ENCODE peak calls at places on chromosomes 12 and 14, in nine cellular contexts. Q, M, N, P, D, A, Y, R and U are unnamed samples.

GRCh38 chr12:10016881-10017280 is 6.5 kb downstream of the CLEC12B start:
- DNase-seq in R (no peak), A (no peak), P (no peak), Y (no peak), Q (no peak), N (no peak), D (peak; percentile 35), M (no peak), U (no peak)

GRCh38 chr12:122106891-122107660 is 28.5 kb downstream of the MLXIP start:
- DNase-seq in A (peak; percentile 66), Q (no peak), R (no peak), P (peak; percentile 88), D (peak; percentile 92), N (no peak), Y (peak; percentile 55), M (no peak), U (no peak)

GRCh38 chr14:37985826-37986470 is 221.8 kb upstream of the SSTR1 start:
- DNase-seq in M (no peak), N (no peak), Y (peak; percentile 44), A (no peak), P (peak; percentile 44), R (no peak), D (peak; percentile 13), Q (peak; percentile 45), U (peak; percentile 53)

GRCh38 chr14:48536318-48536717 is 860.9 kb upstream of the MDGA2 start:
- DNase-seq in P (no peak), N (no peak), R (no peak), D (no peak), M (no peak), Q (no peak), Y (no peak), A (no peak), U (no peak)

GRCh38 chr12:123071401-123072304 is 79.2 kb downstream of the PITPNM2 start:
- DNase-seq in R (no peak), A (peak; percentile 59), M (no peak), P (no peak), Q (no peak), N (no peak), D (no peak), Y (no peak), U (no peak)

GRCh38 chr12:4908694-4909396 is 860 bp upstream of the KCNA1 start:
- DNase-seq in N (no peak), Q (no peak), Y (no peak), M (no peak), A (no peak), D (peak; percentile 36), P (no peak), R (no peak), U (no peak)

GRCh38 chr14:100039903-100040302 is 25.3 kb upstream of the EVL start:
- DNase-seq in N (no peak), M (no peak), D (no peak), A (no peak), Q (no peak), Y (no peak), R (no peak), P (no peak), U (no peak)

GRCh38 chr14:39499514-39499913 is 67.3 kb upstream of the FBXO33 start:
- DNase-seq in Q (no peak), N (no peak), M (no peak), D (no peak), P (no peak), A (no peak), Y (no peak), R (no peak), U (no peak)

GRCh38 chr14:76842414-76842813 is 16.2 kb downstream of the LRRC74A start:
- DNase-seq in Y (no peak), P (no peak), M (no peak), Q (no peak), A (no peak), R (no peak), D (no peak), N (no peak), U (no peak)

GRCh38 chr14:46574976-46575375 is 76.6 kb downstream of the RPL10L start:
- DNase-seq in D (no peak), N (no peak), P (no peak), M (no peak), Y (no peak), Q (no peak), A (no peak), R (no peak), U (no peak)

GRCh38 chr14:44960146-44960545 is 1.6 kb downstream of the KLHL28 start:
- DNase-seq in P (no peak), A (no peak), D (peak; percentile 29), R (no peak), N (no peak), Y (no peak), M (no peak), Q (no peak), U (no peak)

DNA sequence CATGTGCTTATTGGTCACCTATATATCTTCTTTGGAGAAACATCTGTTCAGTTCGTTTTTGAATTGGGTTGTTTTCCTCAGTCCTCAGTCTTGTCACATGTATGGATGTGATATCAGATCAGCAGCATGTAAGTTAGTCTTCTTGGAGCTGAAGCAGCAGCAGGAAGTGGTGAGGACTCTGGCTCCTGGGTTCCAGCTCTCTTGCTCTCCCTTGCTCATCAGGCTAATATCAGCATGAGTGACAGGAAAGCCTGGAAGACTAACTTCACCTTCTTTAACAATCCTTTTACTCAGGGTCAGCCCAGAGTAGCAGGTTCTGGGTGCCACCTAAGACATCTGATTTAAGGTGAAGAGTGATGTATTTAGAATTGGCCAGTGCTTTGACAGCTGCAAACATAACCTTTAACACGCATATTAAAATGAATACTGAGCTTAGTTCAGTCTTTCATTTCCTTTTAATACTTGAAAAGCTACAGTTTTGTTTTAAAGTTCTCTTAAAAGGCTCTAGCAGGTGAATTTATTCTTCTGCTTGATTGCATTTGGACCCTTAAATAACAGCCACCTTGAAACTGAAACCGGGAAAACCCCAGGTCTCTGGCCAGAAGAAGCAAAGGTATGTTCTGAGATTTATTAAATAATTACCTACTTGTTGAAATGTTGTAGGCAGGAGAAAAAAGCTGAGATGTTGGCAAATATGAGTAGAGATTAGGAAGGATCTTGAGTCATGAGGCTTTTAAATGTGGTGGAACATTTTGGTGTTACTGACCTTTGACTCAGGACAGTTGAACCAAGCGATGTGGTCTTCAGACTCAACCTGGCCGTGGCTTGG is 54.3 kb downstream of the DRAM1 start:
- DNase-seq in P (no peak), A (no peak), M (no peak), D (no peak), Y (no peak), R (no peak), Q (peak; percentile 74), N (no peak), U (no peak)
- H3K4me3 ChIP-seq in P (no peak overlapping the region), A (no peak overlapping the region), M (no peak overlapping the region), D (no peak overlapping the region), Y (no peak overlapping the region), R (no peak overlapping the region), Q (peak overlapping the region; percentile 26), N (no peak overlapping the region), U (no peak overlapping the region)

GRCh38 chr12:111636209-111636928 is 37.3 kb upstream of the ATXN2 start:
- DNase-seq in D (peak; percentile 82), A (peak; percentile 55), M (peak; percentile 91), N (peak; percentile 39), P (peak; percentile 28), Q (no peak), Y (peak; percentile 78), R (no peak), U (no peak)
- H3K4me3 ChIP-seq in D (no peak overlapping the region), A (peak overlapping the region; percentile 32), M (no peak overlapping the region), N (no peak overlapping the region), P (peak overlapping the region; percentile 2), Q (no peak overlapping the region), Y (no peak overlapping the region), R (peak overlapping the region; percentile 4), U (no peak overlapping the region)

GRCh38 chr12:120979220-120979861 is 998 bp downstream of the HNF1A start:
- DNase-seq in M (no peak), Q (no peak), R (no peak), D (no peak), Y (no peak), A (no peak), N (no peak), P (no peak), U (no peak)

GRCh38 chr12:120978296-120979219 is at the start of gene HNF1A:
- DNase-seq in D (no peak), P (peak; percentile 75), N (no peak), R (no peak), A (no peak), Q (no peak), M (no peak), Y (no peak), U (no peak)

GRCh38 chr12:120981407-120981921 is 3.1 kb downstream of the HNF1A start:
- DNase-seq in M (no peak), N (no peak), D (no peak), A (no peak), Y (no peak), Q (no peak), P (no peak), R (no peak), U (no peak)

GRCh38 chr12:120980800-120981368 is 2.5 kb downstream of the HNF1A start:
- DNase-seq in P (peak; percentile 82), Q (no peak), R (no peak), Y (no peak), A (no peak), N (no peak), D (no peak), M (no peak), U (no peak)

DNA sequence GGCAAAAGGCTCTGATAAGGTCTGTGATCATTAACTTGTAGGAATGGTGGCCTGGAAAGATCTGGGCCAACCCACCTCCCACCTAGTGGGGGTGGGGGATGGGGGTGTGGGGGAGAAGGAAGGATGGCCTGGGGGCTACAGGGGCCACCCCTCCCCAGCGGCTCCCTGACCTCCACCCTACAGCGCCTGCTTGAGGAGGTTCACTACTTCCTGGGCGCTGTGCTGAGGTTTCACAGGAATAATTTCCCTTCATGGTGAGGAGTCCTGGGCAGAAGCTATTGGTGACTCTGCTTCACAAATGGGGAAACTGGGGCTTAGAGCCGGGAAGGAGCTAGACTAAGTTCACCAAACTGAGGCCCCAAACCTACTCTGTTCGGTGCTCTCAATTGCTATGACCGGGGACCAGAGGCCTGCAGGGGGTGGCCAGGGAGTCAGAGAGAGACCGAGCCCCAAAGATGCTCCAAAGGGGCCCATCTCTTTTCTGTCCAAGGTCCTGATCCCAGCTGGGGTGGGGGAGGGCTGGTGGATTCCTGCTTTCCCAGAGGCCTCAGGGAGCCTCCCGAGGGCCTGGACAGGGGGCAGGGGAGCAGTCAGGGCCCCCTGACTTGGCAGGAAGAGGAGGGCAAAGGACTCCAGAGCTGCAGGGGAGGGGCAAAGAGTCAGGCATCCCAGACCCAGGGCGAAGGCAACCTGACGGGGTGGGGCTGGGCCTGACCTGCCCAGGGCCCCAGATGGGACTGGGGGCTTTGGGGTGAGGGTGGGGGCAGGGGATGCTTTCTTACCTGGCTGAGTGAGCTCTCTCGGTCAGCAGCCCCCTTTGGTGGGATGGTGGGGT is 1.7 kb downstream of the HNF1A start:
- DNase-seq in A (no peak), Q (no peak), P (no peak), M (no peak), N (no peak), D (no peak), Y (no peak), R (no peak), U (no peak)
- H3K4me3 ChIP-seq in A (no peak overlapping the region), Q (no peak overlapping the region), P (peak overlapping the region; percentile 59), M (no peak overlapping the region), N (no peak overlapping the region), D (no peak overlapping the region), Y (no peak overlapping the region), R (no peak overlapping the region), U (no peak overlapping the region)

DNA sequence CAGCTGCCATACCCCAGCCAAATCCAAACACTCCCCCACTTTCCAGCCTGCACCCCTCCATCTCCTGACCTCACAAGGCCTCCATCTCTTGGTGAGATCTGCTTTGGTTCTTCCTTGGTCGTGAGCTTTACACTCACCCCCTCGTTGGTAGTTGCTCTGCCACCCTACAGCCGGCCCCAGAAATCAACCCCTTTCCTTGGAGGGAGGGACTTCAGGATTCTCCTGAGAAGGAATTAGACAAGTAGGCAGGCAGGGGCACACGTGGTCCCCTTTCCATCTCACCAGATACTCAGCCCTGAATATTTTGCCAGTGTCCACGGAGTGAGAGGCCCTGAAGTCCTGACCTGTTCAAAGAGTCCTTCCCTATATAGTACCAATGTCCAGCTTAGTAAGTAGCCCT is 120.0 kb upstream of the PWP1 start:
- DNase-seq in N (no peak), Q (no peak), A (no peak), P (no peak), D (no peak), M (peak; percentile 60), Y (no peak), R (no peak), U (no peak)
- H3K4me3 ChIP-seq in N (no peak overlapping the region), Q (no peak overlapping the region), A (no peak overlapping the region), P (no peak overlapping the region), D (no peak overlapping the region), M (no peak overlapping the region), Y (no peak overlapping the region), R (no peak overlapping the region), U (no peak overlapping the region)